ENCODE peak calls at places on chromosomes 1 and 21, in seven cellular contexts. V, U, J, I, Z, Y and N are unnamed samples.

GRCh38 chr1:33346921-33347649 is 26.2 kb upstream of the A3GALT2 start:
- DNase-seq in V (no peak), U (peak), J (no peak), I (peak), Z (peak), Y (peak), N (no peak)

GRCh38 chr1:231407537-231408396 is 14.3 kb downstream of the EGLN1 start:
- DNase-seq in V (no peak), U (no peak), J (no peak), I (no peak), Z (peak), Y (peak), N (no peak)

GRCh38 chr1:180343931-180344406 is 113.9 kb downstream of the LHX4 start:
- DNase-seq in V (no peak), U (peak), J (no peak), I (no peak), Z (peak), Y (peak), N (no peak)

GRCh38 chr1:118294817-118295486 is 109.9 kb upstream of the SPAG17 start:
- DNase-seq in V (no peak), U (peak), J (no peak), I (peak), Z (no peak), Y (peak), N (no peak)

GRCh38 chr1:222454782-222455181 is 93.1 kb downstream of the HHIPL2 start:
- DNase-seq in V (no peak), U (no peak), J (no peak), I (peak), Z (no peak), Y (no peak), N (peak)

GRCh38 chr1:232965124-232965911 is 14.9 kb downstream of the NTPCR start:
- DNase-seq in V (no peak), U (no peak), J (no peak), I (no peak), Z (no peak), Y (no peak), N (no peak)

GRCh38 chr1:17046043-17046657 is 7.7 kb downstream of the SDHB start:
- DNase-seq in V (no peak), U (no peak), J (peak), I (no peak), Z (peak), Y (peak), N (no peak)

GRCh38 chr1:77655431-77655974 is 27.0 kb downstream of the ZZZ3 start:
- DNase-seq in V (no peak), U (no peak), J (no peak), I (no peak), Z (peak), Y (no peak), N (no peak)

GRCh38 chr1:28680141-28680540 is 11.6 kb downstream of the GMEB1 start:
- DNase-seq in V (no peak), U (no peak), J (no peak), I (no peak), Z (peak), Y (no peak), N (no peak)

GRCh38 chr1:31238986-31239613 is 587 bp downstream of the NKAIN1 start:
- DNase-seq in V (no peak), U (no peak), J (no peak), I (no peak), Z (peak), Y (no peak), N (no peak)

GRCh38 chr1:161084205-161084988 is 5.0 kb downstream of the NECTIN4 start:
- DNase-seq in V (no peak), U (no peak), J (no peak), I (no peak), Z (peak), Y (peak), N (no peak)

GRCh38 chr1:212615092-212615470 is 6.5 kb downstream of the ATF3 start:
- DNase-seq in V (no peak), U (no peak), J (no peak), I (no peak), Z (no peak), Y (no peak), N (no peak)

GRCh38 chr1:220462756-220463155 is 65.2 kb upstream of the MARK1 start:
- DNase-seq in V (no peak), U (no peak), J (no peak), I (no peak), Z (no peak), Y (no peak), N (no peak)

GRCh38 chr1:71039666-71040262 is 7.9 kb downstream of the PTGER3 start:
- DNase-seq in V (no peak), U (no peak), J (no peak), I (peak), Z (no peak), Y (no peak), N (no peak)

GRCh38 chr21:26800455-26801454 is 44.5 kb downstream of the ADAMTS1 start:
- DNase-seq in V (no peak), U (no peak), J (no peak), I (no peak), Z (peak), Y (peak), N (peak)

GRCh38 chr21:21547368-21547953 is 549.3 kb downstream of the NCAM2 start:
- DNase-seq in V (no peak), U (no peak), J (no peak), I (no peak), Z (peak), Y (peak), N (no peak)